ENCODE peak calls at places on chromosomes 5 and 9, in four cellular contexts. Y is GM12878, N is neuronal stem cell, O is OCI-LY7. J is an unnamed sample.

GRCh38 chr9:14993061-14993800 is 83.0 kb upstream of the FREM1 start:
- DNase-seq in Y (no peak), N (peak; percentile 86), O (no peak), J (peak; percentile 72)

GRCh38 chr9:35669331-35670145 is 4.2 kb upstream of the CA9 start:
- DNase-seq in O (no peak), N (no peak), Y (no peak), J (no peak)

GRCh38 chr9:137294684-137295312 is 7.3 kb downstream of the NRARP start:
- DNase-seq in N (no peak), O (no peak), Y (no peak), J (peak; percentile 64)

GRCh38 chr9:121201045-121201737 is 478 bp downstream of the RAB14 start:
- DNase-seq in Y (no peak), N (peak; percentile 24), O (peak; percentile 64), J (peak; percentile 49)

GRCh38 chr5:121979691-121980090 is 17.9 kb downstream of the SRFBP1 start:
- DNase-seq in Y (no peak), O (no peak), N (no peak), J (no peak)

GRCh38 chr9:135718616-135719015 is 16.6 kb downstream of the KCNT1 start:
- DNase-seq in O (no peak), N (no peak), Y (no peak), J (no peak)

GRCh38 chr5:115702025-115702424 is 76.2 kb upstream of the TMED7 start:
- DNase-seq in O (no peak), Y (no peak), N (no peak), J (no peak)

GRCh38 chr5:72305194-72306142 is 14.6 kb downstream of the MRPS27 start:
- DNase-seq in O (peak; percentile 64), N (no peak), Y (peak; percentile 60), J (no peak)

GRCh38 chr9:110769667-110770066 is 101.1 kb downstream of the MUSK start:
- DNase-seq in O (no peak), N (no peak), Y (no peak), J (no peak)

GRCh38 chr9:35481347-35481975 is 8.4 kb upstream of the RUSC2 start:
- DNase-seq in O (peak; percentile 24), Y (no peak), N (no peak), J (peak; percentile 51)

GRCh38 chr5:105506692-105507277 is 1944.2 kb upstream of the NUDT12 start:
- DNase-seq in O (peak; percentile 1), N (no peak), Y (no peak), J (peak; percentile 55)

GRCh38 chr9:131584858-131585257 is 39.5 kb downstream of the PRRT1B start:
- DNase-seq in N (no peak), O (no peak), Y (no peak), J (no peak)

GRCh38 chr5:7897014-7897600 is 28.2 kb downstream of the MTRR start:
- DNase-seq in Y (no peak), N (no peak), O (no peak), J (peak; percentile 60)

GRCh38 chr9:71490810-71491209 is 277.5 kb downstream of the CEMIP2 start:
- DNase-seq in N (no peak), Y (no peak), O (no peak), J (no peak)

GRCh38 chr5:124669956-124670671 is 76.3 kb downstream of the ZNF608 start:
- DNase-seq in O (no peak), N (no peak), Y (no peak), J (no peak)

GRCh38 chr9:4196886-4197285 is 103.0 kb downstream of the GLIS3 start:
- DNase-seq in Y (no peak), N (peak; percentile 6), O (peak; percentile 0), J (no peak)

GRCh38 chr5:96124589-96124988 is 162.9 kb upstream of the ELL2 start:
- DNase-seq in N (no peak), Y (no peak), O (no peak), J (no peak)

GRCh38 chr9:29750062-29750461 is 2176.8 kb upstream of the C9orf72 start:
- DNase-seq in O (no peak), Y (no peak), N (no peak), J (no peak)

GRCh38 chr5:2751592-2752021 is at the start of gene IRX2:
- DNase-seq in N (peak; percentile 94), Y (no peak), O (no peak), J (peak; percentile 93)

GRCh38 chr5:159660401-159660800 is 255.9 kb upstream of the ADRA1B start:
- DNase-seq in Y (no peak), N (no peak), O (no peak), J (no peak)

GRCh38 chr5:81207009-81207408 is 26.1 kb upstream of the CKMT2 start:
- DNase-seq in Y (no peak), O (peak; percentile 13), N (no peak), J (no peak)

GRCh38 chr9:6614489-6614888 is 31.0 kb downstream of the GLDC start:
- DNase-seq in Y (no peak), N (no peak), O (no peak), J (no peak)

GRCh38 chr9:136721339-136722092 is 9.1 kb downstream of the DIPK1B start:
- DNase-seq in N (no peak), O (no peak), Y (no peak), J (no peak)

GRCh38 chr5:83368317-83368716 is 103.2 kb upstream of the VCAN start:
- DNase-seq in O (no peak), N (no peak), Y (no peak), J (no peak)

GRCh38 chr5:151264113-151264512 is 11.1 kb downstream of the GM2A start:
- DNase-seq in O (no peak), N (no peak), Y (no peak), J (no peak)

GRCh38 chr5:171577940-171578856 is 158.8 kb downstream of the FGF18 start:
- DNase-seq in Y (no peak), N (peak; percentile 55), O (no peak), J (peak; percentile 24)

GRCh38 chr5:126481243-126481642 is 58.0 kb downstream of the GRAMD2B start:
- DNase-seq in Y (no peak), O (no peak), N (no peak), J (no peak)

GRCh38 chr5:126479810-126480209 is 56.6 kb downstream of the GRAMD2B start:
- DNase-seq in Y (no peak), N (no peak), O (no peak), J (no peak)

GRCh38 chr5:126477281-126477680 is 54.1 kb downstream of the GRAMD2B start:
- DNase-seq in Y (no peak), O (no peak), N (no peak), J (no peak)

GRCh38 chr5:126480824-126481223 is 57.6 kb downstream of the GRAMD2B start:
- DNase-seq in O (no peak), Y (no peak), N (no peak), J (no peak)

DNA sequence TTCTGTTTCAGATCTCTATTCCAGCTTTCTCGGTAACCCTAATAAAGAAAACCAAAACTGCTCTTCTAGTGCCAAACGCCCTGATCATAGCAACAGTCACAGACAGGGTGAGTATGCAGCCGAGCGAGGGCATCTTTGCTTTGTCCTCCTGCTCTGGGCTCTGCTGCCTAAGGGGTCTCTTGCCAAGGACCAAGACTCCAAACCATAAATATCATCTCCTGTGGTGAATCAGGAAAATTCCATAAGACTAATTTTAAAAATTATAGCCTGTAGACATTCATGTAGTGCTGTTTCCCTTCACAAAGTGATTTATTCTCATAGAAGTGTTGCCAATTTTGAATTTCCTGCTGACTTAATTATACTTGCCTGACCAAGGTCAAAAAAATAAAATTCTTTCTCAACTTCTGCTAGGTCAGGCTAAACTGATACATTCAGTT is 54.5 kb downstream of the GRAMD2B start:
- DNase-seq in N (no peak), Y (no peak), O (no peak), J (no peak)
- H3K27ac ChIP-seq in N (no peak overlapping the region), Y (no peak overlapping the region), O (no peak overlapping the region), J (no peak overlapping the region)

DNA sequence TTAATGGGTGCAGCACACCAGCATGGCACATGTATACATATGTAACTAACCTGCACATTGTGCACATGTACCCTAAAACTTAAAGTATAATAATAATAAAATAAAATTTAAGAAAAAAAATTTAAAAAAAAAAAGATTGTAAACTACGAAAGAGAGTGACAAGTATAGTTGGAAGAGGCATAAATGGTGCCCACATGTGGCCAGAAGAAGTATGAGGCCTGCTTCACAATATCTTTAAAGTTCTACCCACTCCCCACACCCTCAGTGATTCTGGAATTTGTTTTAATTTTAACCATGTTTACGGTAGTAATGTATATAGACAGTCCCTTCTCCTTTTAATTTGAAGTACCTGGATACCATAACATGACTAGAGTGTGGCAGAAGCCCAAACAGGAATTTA is 172.7 kb downstream of the CHSY3 start:
- DNase-seq in O (no peak), N (no peak), Y (no peak), J (no peak)
- H3K4me3 ChIP-seq in O (no peak overlapping the region), N (no peak overlapping the region), Y (no peak overlapping the region), J (no peak overlapping the region)

DNA sequence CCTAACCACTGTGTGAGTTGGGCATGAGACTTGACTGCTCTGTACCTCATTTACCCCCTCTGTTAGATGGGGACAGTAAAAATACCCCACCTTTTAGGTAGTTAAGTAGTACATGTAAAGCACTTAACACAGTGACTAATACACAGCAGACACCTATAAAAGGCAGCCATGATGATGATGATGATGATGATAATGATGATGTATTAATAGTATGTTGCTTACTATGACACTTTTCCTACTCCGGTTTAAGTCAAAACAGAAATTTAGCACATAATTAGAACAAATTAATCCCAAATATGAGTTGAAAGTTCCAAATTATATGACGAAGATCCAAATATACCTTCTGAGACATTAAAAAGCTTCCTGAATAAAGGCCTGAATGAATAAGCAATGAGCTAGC is 222.1 kb downstream of the GAPVD1 start:
- DNase-seq in Y (no peak), N (no peak), O (no peak), J (no peak)
- H3K27ac ChIP-seq in Y (no peak overlapping the region), N (no peak overlapping the region), O (no peak overlapping the region), J (no peak overlapping the region)

DNA sequence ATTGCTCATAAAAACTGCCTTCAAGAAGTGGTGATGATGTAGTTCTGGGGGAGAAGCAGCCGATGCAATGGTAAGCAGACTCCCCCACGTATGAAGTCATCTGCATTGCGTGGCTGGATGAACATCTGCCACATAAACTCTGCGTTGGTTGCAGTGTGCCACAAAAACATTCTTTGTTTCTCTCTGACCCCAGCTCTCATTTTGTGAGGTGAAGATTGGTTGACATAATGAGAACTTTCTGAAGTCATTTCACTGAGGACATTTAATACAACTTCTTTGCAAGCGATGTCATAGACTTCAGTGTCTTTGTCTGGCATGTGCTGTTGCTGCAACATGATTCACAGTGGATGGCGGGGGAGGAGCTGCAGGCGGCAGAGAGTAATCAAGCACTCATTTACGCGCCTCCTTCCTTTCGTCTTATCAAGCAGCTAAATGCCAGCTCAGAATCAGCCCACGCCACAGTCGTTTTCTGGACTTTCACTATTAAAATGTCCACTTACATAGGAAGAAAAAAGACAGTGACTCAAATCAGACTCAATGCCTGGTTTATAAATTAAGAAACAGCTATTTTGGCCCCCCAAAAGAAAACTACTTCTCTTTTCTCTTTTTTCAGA is 91.5 kb upstream of the NFIL3 start:
- DNase-seq in O (no peak), Y (peak; percentile 30), N (no peak), J (no peak)
- H3K4me3 ChIP-seq in O (no peak overlapping the region), Y (no peak overlapping the region), N (no peak overlapping the region), J (no peak overlapping the region)

GRCh38 chr9:95450171-95451107 is 66.3 kb downstream of the PTCH1 start:
- DNase-seq in O (no peak), Y (no peak), N (peak; percentile 63), J (no peak)
- H3K27ac ChIP-seq in O (no peak overlapping the region), Y (no peak overlapping the region), N (peak overlapping the region; percentile 96), J (no peak overlapping the region)